ENCODE peak calls at places on chromosomes 7 and 10, in six cellular contexts. K is B cell, T is pancreas, C is psoas muscle, U is heart left ventricle, B is A549. I is an unnamed sample.

GRCh38 chr7:146830686-146831085 is 714.1 kb downstream of the CNTNAP2 start:
- ATAC-seq in K (no peak), T (no peak), C (no peak), U (no peak), B (no peak), I (no peak)

GRCh38 chr7:149398195-149398820 is 62.6 kb downstream of the ZNF777 start:
- ATAC-seq in K (no peak), T (no peak), C (no peak), U (no peak), B (peak; percentile 47), I (no peak)

GRCh38 chr10:338176-339037 is 203.2 kb downstream of the ZMYND11 start:
- ATAC-seq in K (no peak), T (peak; percentile 46), C (no peak), U (no peak), B (peak; percentile 83), I (peak; percentile 92)

GRCh38 chr7:99120503-99120902 is 23.4 kb downstream of the SMURF1 start:
- ATAC-seq in K (no peak), T (no peak), C (no peak), U (peak; percentile 43), B (no peak), I (no peak)

GRCh38 chr7:28448708-28449107 is 36.4 kb downstream of the CREB5 start:
- ATAC-seq in K (no peak), T (no peak), C (no peak), U (no peak), B (no peak), I (no peak)

GRCh38 chr10:17368708-17369272 is 85.6 kb downstream of the ST8SIA6 start:
- ATAC-seq in K (no peak), T (no peak), C (no peak), U (no peak), B (no peak), I (peak; percentile 84)

GRCh38 chr10:43809211-43809930 is 160.7 kb upstream of the ZNF32 start:
- ATAC-seq in K (no peak), T (no peak), C (no peak), U (peak; percentile 68), B (no peak), I (no peak)

GRCh38 chr7:40429821-40430220 is 295.0 kb downstream of the SUGCT start:
- ATAC-seq in K (no peak), T (no peak), C (no peak), U (no peak), B (no peak), I (no peak)

GRCh38 chr10:102504179-102504975 is 605 bp downstream of the SUFU start:
- ATAC-seq in K (no peak), T (no peak), C (no peak), U (no peak), B (no peak), I (no peak)

GRCh38 chr7:150715738-150716137 is 675 bp upstream of the GIMAP1 start:
- ATAC-seq in K (no peak), T (no peak), C (no peak), U (no peak), B (no peak), I (no peak)

GRCh38 chr10:22623624-22624263 is 90.6 kb downstream of the PIP4K2A start:
- ATAC-seq in K (no peak), T (no peak), C (no peak), U (no peak), B (no peak), I (no peak)

GRCh38 chr10:126223512-126224067 is 164.7 kb downstream of the ADAM12 start:
- ATAC-seq in K (no peak), T (no peak), C (no peak), U (no peak), B (peak; percentile 19), I (no peak)

GRCh38 chr10:47217123-47217522 is 82.9 kb upstream of the GDF10 start:
- ATAC-seq in K (no peak), T (no peak), C (no peak), U (no peak), B (no peak), I (no peak)

GRCh38 chr7:129225931-129226572 is 1.2 kb downstream of the AHCYL2 start:
- ATAC-seq in K (no peak), T (no peak), C (no peak), U (no peak), B (no peak), I (no peak)

GRCh38 chr7:135994466-135995205 is 17.5 kb upstream of the MTPN start:
- ATAC-seq in K (no peak), T (no peak), C (no peak), U (no peak), B (no peak), I (peak; percentile 86)

GRCh38 chr10:110786172-110786571 is 85.6 kb upstream of the PDCD4 start:
- ATAC-seq in K (no peak), T (no peak), C (no peak), U (peak; percentile 56), B (no peak), I (peak; percentile 82)

GRCh38 chr7:14806886-14807285 is 95.7 kb downstream of the DGKB start:
- ATAC-seq in K (no peak), T (no peak), C (no peak), U (no peak), B (no peak), I (no peak)

GRCh38 chr10:132344386-132344785 is 12.4 kb downstream of the LRRC27 start:
- ATAC-seq in K (no peak), T (no peak), C (no peak), U (no peak), B (no peak), I (no peak)

GRCh38 chr7:150003304-150003810 is 129.6 kb downstream of the ATP6V0E2 start:
- ATAC-seq in K (no peak), T (no peak), C (peak; percentile 19), U (no peak), B (no peak), I (peak; percentile 49)

I was measured in esophagus mucosa.